ENCODE peak calls at places on chromosomes 11 and 22, in four cellular contexts. D is psoas muscle, B is AG04450, O is AG10803. V is an unnamed sample.

GRCh38 chr11:44264761-44265160 is 45.2 kb downstream of the ALX4 start:
- DNase-seq in D (no peak), B (no peak), O (no peak), V (no peak)

GRCh38 chr11:114106986-114107385 is 47.5 kb downstream of the ZBTB16 start:
- DNase-seq in D (peak), B (no peak), O (no peak), V (no peak)

GRCh38 chr11:74069146-74070046 is 60.5 kb upstream of the UCP3 start:
- DNase-seq in D (no peak), B (no peak), O (peak), V (no peak)

GRCh38 chr11:128579790-128580504 is 7.4 kb downstream of the ETS1 start:
- DNase-seq in D (no peak), B (no peak), O (peak), V (peak)

GRCh38 chr22:19821523-19822300 is 33.0 kb downstream of the GNB1L start:
- DNase-seq in D (no peak), B (no peak), O (no peak), V (no peak)

GRCh38 chr11:8442301-8442700 is 151.7 kb downstream of the STK33 start:
- DNase-seq in D (no peak), B (no peak), O (no peak), V (no peak)

GRCh38 chr22:39979458-39979857 is 15.3 kb upstream of the FAM83F start:
- DNase-seq in D (no peak), B (no peak), O (no peak), V (no peak)

GRCh38 chr11:44404736-44405395 is 94.9 kb upstream of the ALX4 start:
- DNase-seq in D (no peak), B (no peak), O (no peak), V (peak)

GRCh38 chr22:27642104-27642800 is 159.3 kb downstream of the MN1 start:
- DNase-seq in D (peak), B (no peak), O (no peak), V (no peak)

GRCh38 chr22:50308597-50308935 is 1.1 kb upstream of the PLXNB2 start:
- DNase-seq in D (peak), B (no peak), O (peak), V (no peak)

GRCh38 chr22:17836977-17837742 is 62.9 kb upstream of the BID start:
- DNase-seq in D (no peak), B (no peak), O (no peak), V (peak)

GRCh38 chr22:44889233-44889878 is 120.4 kb downstream of the PHF21B start:
- DNase-seq in D (no peak), B (no peak), O (no peak), V (no peak)

GRCh38 chr11:57116654-57117053 is 65.1 kb upstream of the LRRC55 start:
- DNase-seq in D (no peak), B (peak), O (peak), V (no peak)

GRCh38 chr11:74683279-74683871 is 47.9 kb downstream of the CHRDL2 start:
- DNase-seq in D (peak), B (no peak), O (peak), V (no peak)

GRCh38 chr11:19753451-19754041 is 40.9 kb downstream of the NAV2 start:
- DNase-seq in D (no peak), B (no peak), O (peak), V (no peak)

GRCh38 chr22:36405671-36406070 is 17.9 kb upstream of the MYH9 start:
- DNase-seq in D (no peak), B (no peak), O (peak), V (no peak)

GRCh38 chr11:12749442-12749841 is 75.2 kb downstream of the TEAD1 start:
- DNase-seq in D (no peak), B (no peak), O (no peak), V (no peak)

GRCh38 chr22:39818050-39818449 is 75.5 kb downstream of the ENTHD1 start:
- DNase-seq in D (no peak), B (no peak), O (peak), V (no peak)

GRCh38 chr11:11572386-11572785 is 49.4 kb downstream of the GALNT18 start:
- DNase-seq in D (no peak), B (peak), O (no peak), V (no peak)

GRCh38 chr22:20091690-20092476 is 11.8 kb downstream of the DGCR8 start:
- DNase-seq in D (no peak), B (no peak), O (no peak), V (no peak)

GRCh38 chr11:6556139-6556949 is 47.1 kb downstream of the RRP8 start:
- DNase-seq in D (no peak), B (no peak), O (no peak), V (no peak)

GRCh38 chr11:12008790-12009616 is 577 bp upstream of the DKK3 start:
- DNase-seq in D (no peak), B (no peak), O (peak), V (no peak)

GRCh38 chr11:9922806-9923205 is 258.9 kb downstream of the SWAP70 start:
- DNase-seq in D (no peak), B (no peak), O (peak), V (no peak)

GRCh38 chr11:128157423-128158298 is 429.7 kb downstream of the ETS1 start:
- DNase-seq in D (no peak), B (peak), O (peak), V (peak)

GRCh38 chr11:43680521-43681505 is at the start of gene HSD17B12:
- DNase-seq in D (peak), B (peak), O (peak), V (peak)

GRCh38 chr11:117045196-117045595 is 53.0 kb downstream of the SIK3 start:
- DNase-seq in D (no peak), B (peak), O (peak), V (peak)

GRCh38 chr11:68122936-68123539 is 1.9 kb upstream of the CHKA start:
- DNase-seq in D (no peak), B (no peak), O (no peak), V (no peak)

GRCh38 chr11:36249271-36249670 is 40.0 kb downstream of the COMMD9 start:
- DNase-seq in D (no peak), B (peak), O (peak), V (peak)

GRCh38 chr11:64343740-64344133 is 3.7 kb downstream of the CCDC88B start:
- DNase-seq in D (peak), B (no peak), O (no peak), V (no peak)

GRCh38 chr22:26585104-26585790 is 4.7 kb downstream of the TPST2 start:
- DNase-seq in D (peak), B (no peak), O (peak), V (no peak)

DNA sequence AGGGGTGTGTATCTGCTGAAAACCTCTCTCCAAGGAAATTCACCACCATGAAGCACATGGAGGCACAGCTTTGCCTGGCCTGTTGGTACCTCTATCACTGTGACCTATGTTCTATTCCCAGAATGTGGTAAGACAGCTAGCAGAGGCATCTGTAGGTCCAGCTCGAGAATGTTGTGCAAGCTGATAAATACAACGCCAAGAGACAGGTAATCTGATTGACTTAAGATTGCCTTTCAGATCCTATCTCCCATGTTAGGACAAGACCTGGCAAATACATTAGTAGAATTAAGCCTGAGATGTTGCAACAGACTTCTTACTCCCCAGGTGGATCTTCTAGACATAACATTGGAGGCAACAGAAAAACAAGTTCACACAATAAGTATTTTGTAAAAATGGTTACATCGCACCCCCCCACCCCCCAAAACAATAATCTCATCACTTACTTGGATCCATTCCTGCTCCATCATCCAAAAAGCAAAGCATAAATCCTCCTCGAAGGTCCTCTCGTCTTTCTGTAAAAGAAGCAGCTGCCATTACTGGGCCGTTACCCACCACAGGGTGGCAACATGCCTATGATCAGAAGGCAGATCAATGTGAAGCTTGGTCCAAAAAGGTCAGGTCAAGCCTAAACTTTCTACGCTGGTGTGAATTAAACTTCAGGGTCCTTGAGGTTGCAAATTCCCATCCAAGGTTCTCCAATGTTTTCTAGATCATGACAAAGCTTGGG is 18.5 kb downstream of the MORC2 start:
- DNase-seq in D (no peak), B (no peak), O (no peak), V (no peak)
- TF ChIP-seq CTCF in D (no peak), B (peak), O (no peak), V (peak)

DNA sequence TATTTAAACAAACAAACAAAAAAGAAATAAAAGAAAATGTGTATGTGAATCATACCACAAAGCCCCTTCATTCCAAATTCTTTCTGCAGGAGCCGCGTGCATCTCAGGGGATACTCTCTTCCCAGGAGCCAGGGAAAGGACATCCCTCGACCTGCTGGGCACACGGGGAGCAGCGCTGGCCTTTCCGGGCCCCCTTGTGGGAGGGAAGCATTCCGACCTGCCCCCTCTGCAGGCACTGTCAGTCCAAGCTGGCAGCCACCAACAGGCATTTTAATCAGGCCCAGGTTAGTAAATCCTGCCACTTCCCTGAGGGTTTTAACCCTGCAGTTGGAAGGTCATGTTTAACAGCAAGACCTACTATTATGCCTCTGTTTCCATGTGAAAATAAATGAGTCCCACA is 391.5 kb downstream of the SHANK2 start:
- DNase-seq in D (no peak), B (no peak), O (no peak), V (no peak)
- TF ChIP-seq CTCF in D (no peak), B (no peak), O (no peak), V (no peak)

DNA sequence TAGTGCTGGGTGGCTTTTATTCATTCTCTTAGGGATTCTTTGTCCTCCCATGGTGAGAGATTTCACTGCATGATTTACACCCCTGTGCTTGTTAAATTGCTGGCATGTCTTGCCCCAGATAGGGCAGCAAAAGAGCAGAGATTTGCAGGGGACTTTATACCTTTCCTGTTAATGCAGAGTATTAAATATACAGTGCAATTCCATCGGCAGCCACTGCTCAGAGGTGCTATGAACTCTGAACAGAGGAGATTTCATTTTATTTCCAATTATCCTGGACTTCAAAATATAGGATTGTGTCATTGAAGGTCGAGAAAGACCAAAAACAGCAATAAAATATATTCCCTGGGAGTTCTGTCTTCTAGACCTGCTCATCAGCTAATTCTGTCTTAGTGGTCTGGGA is 263.4 kb upstream of the NCAM1 start:
- DNase-seq in D (no peak), B (no peak), O (no peak), V (no peak)
- TF ChIP-seq CTCF in D (peak), B (no peak), O (peak), V (no peak)

GRCh38 chr22:21951062-21951461 is 1.6 kb downstream of the PPM1F start:
- DNase-seq in D (no peak), B (no peak), O (no peak), V (no peak)
- TF ChIP-seq CTCF in D (no peak), B (no peak), O (no peak), V (no peak)

V was measured in epithelial cell of proximal tubule.